ENCODE peak calls at places on chromosome 11, in six cellular contexts. One of them, this sample, is unnamed.

GRCh38 chr11:110858556-110858921 is 146.3 kb upstream of the ARHGAP20 start:
- DNase-seq in H9: no peak
- DNase-seq in neuronal stem cell: no peak
- DNase-seq in H1: no peak
- DNase-seq in IMR-90: no peak
- DNase-seq in mesenchymal stem cell: no peak
- DNase-seq in this sample: no peak

GRCh38 chr11:47233989-47234668 is 14.5 kb downstream of the ACP2 start:
- DNase-seq in mesenchymal stem cell: peak; percentile 81
- DNase-seq in IMR-90: peak; percentile 67
- DNase-seq in neuronal stem cell: no peak
- DNase-seq in H9: peak; percentile 50
- DNase-seq in H1: no peak
- DNase-seq in this sample: peak; percentile 75

GRCh38 chr11:64694821-64695365 is 28.1 kb downstream of the NRXN2 start:
- DNase-seq in neuronal stem cell: no peak
- DNase-seq in mesenchymal stem cell: no peak
- DNase-seq in H9: peak; percentile 56
- DNase-seq in H1: no peak
- DNase-seq in IMR-90: no peak
- DNase-seq in this sample: peak; percentile 79

GRCh38 chr11:61682093-61682732 is 2.0 kb downstream of the DAGLA start:
- DNase-seq in IMR-90: no peak
- DNase-seq in neuronal stem cell: no peak
- DNase-seq in H1: no peak
- DNase-seq in mesenchymal stem cell: peak; percentile 26
- DNase-seq in H9: no peak
- DNase-seq in this sample: no peak

GRCh38 chr11:96303067-96303466 is 39.9 kb downstream of the MAML2 start:
- DNase-seq in H1: no peak
- DNase-seq in neuronal stem cell: no peak
- DNase-seq in mesenchymal stem cell: peak; percentile 79
- DNase-seq in IMR-90: peak; percentile 87
- DNase-seq in H9: no peak
- DNase-seq in this sample: no peak

GRCh38 chr11:9230291-9230690 is 34.9 kb downstream of the DENND5A start:
- DNase-seq in IMR-90: no peak
- DNase-seq in neuronal stem cell: no peak
- DNase-seq in H1: no peak
- DNase-seq in mesenchymal stem cell: no peak
- DNase-seq in H9: peak; percentile 8
- DNase-seq in this sample: no peak

GRCh38 chr11:128040603-128041002 is 546.8 kb downstream of the ETS1 start:
- DNase-seq in neuronal stem cell: no peak
- DNase-seq in H9: no peak
- DNase-seq in mesenchymal stem cell: peak; percentile 24
- DNase-seq in H1: no peak
- DNase-seq in IMR-90: no peak
- DNase-seq in this sample: no peak

GRCh38 chr11:111449158-111449557 is 63.0 kb downstream of the BTG4 start:
- DNase-seq in IMR-90: no peak
- DNase-seq in H9: no peak
- DNase-seq in mesenchymal stem cell: no peak
- DNase-seq in neuronal stem cell: no peak
- DNase-seq in H1: no peak
- DNase-seq in this sample: no peak

GRCh38 chr11:126355926-126356897 is 726 bp downstream of the ST3GAL4 start:
- DNase-seq in H1: no peak
- DNase-seq in mesenchymal stem cell: peak; percentile 55
- DNase-seq in neuronal stem cell: no peak
- DNase-seq in H9: no peak
- DNase-seq in IMR-90: no peak
- DNase-seq in this sample: peak; percentile 51

GRCh38 chr11:111554532-111554931 is 14.0 kb downstream of the LAYN start:
- DNase-seq in H1: no peak
- DNase-seq in neuronal stem cell: no peak
- DNase-seq in H9: no peak
- DNase-seq in IMR-90: no peak
- DNase-seq in mesenchymal stem cell: no peak
- DNase-seq in this sample: no peak

GRCh38 chr11:2929880-2930704 is 872 bp upstream of the PHLDA2 start:
- DNase-seq in mesenchymal stem cell: peak; percentile 85
- DNase-seq in IMR-90: peak; percentile 61
- DNase-seq in H1: no peak
- DNase-seq in neuronal stem cell: peak; percentile 18
- DNase-seq in H9: peak; percentile 75
- DNase-seq in this sample: peak; percentile 74

GRCh38 chr11:86132667-86133310 is 63.9 kb upstream of the PICALM start:
- DNase-seq in IMR-90: no peak
- DNase-seq in neuronal stem cell: no peak
- DNase-seq in H9: no peak
- DNase-seq in H1: no peak
- DNase-seq in mesenchymal stem cell: no peak
- DNase-seq in this sample: no peak

GRCh38 chr11:114301927-114302326 is 5.7 kb downstream of the NNMT start:
- DNase-seq in H9: no peak
- DNase-seq in mesenchymal stem cell: no peak
- DNase-seq in H1: no peak
- DNase-seq in neuronal stem cell: no peak
- DNase-seq in IMR-90: no peak
- DNase-seq in this sample: no peak
- H2BK15ac ChIP-seq in H9: no peak overlapping the region
- H2BK15ac ChIP-seq in mesenchymal stem cell: no peak overlapping the region
- H2BK15ac ChIP-seq in H1: no peak overlapping the region
- H2BK15ac ChIP-seq in neuronal stem cell: no peak overlapping the region
- H2BK15ac ChIP-seq in IMR-90: no peak overlapping the region
- H2BK15ac ChIP-seq in this sample: no peak overlapping the region

GRCh38 chr11:1192741-1193325 is 30.0 kb upstream of the MUC5B start:
- DNase-seq in H1: no peak
- DNase-seq in mesenchymal stem cell: no peak
- DNase-seq in H9: peak; percentile 8
- DNase-seq in IMR-90: no peak
- DNase-seq in neuronal stem cell: no peak
- DNase-seq in this sample: no peak
- H2BK15ac ChIP-seq in H1: no peak overlapping the region
- H2BK15ac ChIP-seq in mesenchymal stem cell: no peak overlapping the region
- H2BK15ac ChIP-seq in H9: no peak overlapping the region
- H2BK15ac ChIP-seq in IMR-90: no peak overlapping the region
- H2BK15ac ChIP-seq in neuronal stem cell: no peak overlapping the region
- H2BK15ac ChIP-seq in this sample: no peak overlapping the region

GRCh38 chr11:11973361-11973800 is 35.0 kb downstream of the DKK3 start:
- DNase-seq in H1: no peak
- DNase-seq in mesenchymal stem cell: peak; percentile 75
- DNase-seq in neuronal stem cell: no peak
- DNase-seq in H9: peak; percentile 23
- DNase-seq in IMR-90: peak; percentile 72
- DNase-seq in this sample: no peak
- H2BK15ac ChIP-seq in H1: no peak overlapping the region
- H2BK15ac ChIP-seq in mesenchymal stem cell: no peak overlapping the region
- H2BK15ac ChIP-seq in neuronal stem cell: no peak overlapping the region
- H2BK15ac ChIP-seq in H9: no peak overlapping the region
- H2BK15ac ChIP-seq in IMR-90: peak overlapping the region; percentile 30
- H2BK15ac ChIP-seq in this sample: no peak overlapping the region

GRCh38 chr11:91231226-91231625 is 993.4 kb upstream of the FAT3 start:
- DNase-seq in H1: no peak
- DNase-seq in mesenchymal stem cell: no peak
- DNase-seq in neuronal stem cell: no peak
- DNase-seq in IMR-90: no peak
- DNase-seq in H9: no peak
- DNase-seq in this sample: no peak
- H2BK15ac ChIP-seq in H1: no peak overlapping the region
- H2BK15ac ChIP-seq in mesenchymal stem cell: no peak overlapping the region
- H2BK15ac ChIP-seq in neuronal stem cell: no peak overlapping the region
- H2BK15ac ChIP-seq in IMR-90: no peak overlapping the region
- H2BK15ac ChIP-seq in H9: no peak overlapping the region
- H2BK15ac ChIP-seq in this sample: no peak overlapping the region

GRCh38 chr11:32884770-32885384 is 7.7 kb upstream of the QSER1 start:
- DNase-seq in H9: no peak
- DNase-seq in IMR-90: no peak
- DNase-seq in neuronal stem cell: no peak
- DNase-seq in H1: no peak
- DNase-seq in mesenchymal stem cell: peak; percentile 28
- DNase-seq in this sample: peak; percentile 53

GRCh38 chr11:32884023-32884422 is 8.6 kb upstream of the QSER1 start:
- DNase-seq in H9: no peak
- DNase-seq in IMR-90: no peak
- DNase-seq in mesenchymal stem cell: no peak
- DNase-seq in H1: no peak
- DNase-seq in neuronal stem cell: no peak
- DNase-seq in this sample: no peak

GRCh38 chr11:32886180-32886579 is 6.4 kb upstream of the QSER1 start:
- DNase-seq in H9: no peak
- DNase-seq in mesenchymal stem cell: no peak
- DNase-seq in IMR-90: no peak
- DNase-seq in neuronal stem cell: no peak
- DNase-seq in H1: no peak
- DNase-seq in this sample: no peak

GRCh38 chr11:32885556-32885955 is 7.1 kb upstream of the QSER1 start:
- DNase-seq in neuronal stem cell: no peak
- DNase-seq in H9: peak; percentile 46
- DNase-seq in H1: no peak
- DNase-seq in mesenchymal stem cell: no peak
- DNase-seq in IMR-90: no peak
- DNase-seq in this sample: no peak

GRCh38 chr11:32881286-32881685 is 11.3 kb upstream of the QSER1 start:
- DNase-seq in IMR-90: peak; percentile 30
- DNase-seq in H9: no peak
- DNase-seq in H1: no peak
- DNase-seq in mesenchymal stem cell: no peak
- DNase-seq in neuronal stem cell: no peak
- DNase-seq in this sample: no peak
- H2BK15ac ChIP-seq in IMR-90: no peak overlapping the region
- H2BK15ac ChIP-seq in H9: no peak overlapping the region
- H2BK15ac ChIP-seq in H1: no peak overlapping the region
- H2BK15ac ChIP-seq in mesenchymal stem cell: no peak overlapping the region
- H2BK15ac ChIP-seq in neuronal stem cell: no peak overlapping the region
- H2BK15ac ChIP-seq in this sample: no peak overlapping the region

This sample was measured in mesendoderm.